ENCODE peak calls at places on chromosomes 4 and X, in five cellular contexts. E is tibial nerve, I is GM23248, T is pancreas, S is colonic mucosa. K is an unnamed sample.

GRCh38 chrX:118865231-118865630 is 41.6 kb downstream of the ZCCHC12 start:
- DNase-seq in E (no peak), I (no peak), T (no peak), S (no peak), K (no peak)

GRCh38 chr4:2449051-2449450 is 19.9 kb upstream of the RNF4 start:
- DNase-seq in E (no peak), I (no peak), T (no peak), S (no peak), K (no peak)

GRCh38 chrX:12974217-12974796 is 603 bp upstream of the TMSB4X start:
- DNase-seq in E (peak), I (peak), T (peak), S (peak), K (peak)

GRCh38 chr4:24642941-24643628 is 58.7 kb upstream of the DHX15 start:
- DNase-seq in E (no peak), I (peak), T (no peak), S (peak), K (no peak)

GRCh38 chr4:52638717-52639116 is 20.4 kb downstream of the USP46 start:
- DNase-seq in E (no peak), I (no peak), T (no peak), S (no peak), K (no peak)

GRCh38 chr4:72207196-72207595 is 175.4 kb downstream of the NPFFR2 start:
- DNase-seq in E (no peak), I (no peak), T (no peak), S (no peak), K (no peak)

GRCh38 chr4:134948110-134948642 is 746.6 kb upstream of the PABPC4L start:
- DNase-seq in E (no peak), I (no peak), T (peak), S (no peak), K (no peak)

GRCh38 chrX:143437439-143437838 is 79.8 kb downstream of the SPANXN3 start:
- DNase-seq in E (no peak), I (no peak), T (no peak), S (no peak), K (no peak)

GRCh38 chr4:99462875-99463464 is 27.8 kb upstream of the ADH7 start:
- DNase-seq in E (peak), I (peak), T (no peak), S (peak), K (peak)

GRCh38 chrX:64850371-64851082 is 125.7 kb downstream of the ZC4H2 start:
- DNase-seq in E (no peak), I (no peak), T (no peak), S (no peak), K (no peak)

DNA sequence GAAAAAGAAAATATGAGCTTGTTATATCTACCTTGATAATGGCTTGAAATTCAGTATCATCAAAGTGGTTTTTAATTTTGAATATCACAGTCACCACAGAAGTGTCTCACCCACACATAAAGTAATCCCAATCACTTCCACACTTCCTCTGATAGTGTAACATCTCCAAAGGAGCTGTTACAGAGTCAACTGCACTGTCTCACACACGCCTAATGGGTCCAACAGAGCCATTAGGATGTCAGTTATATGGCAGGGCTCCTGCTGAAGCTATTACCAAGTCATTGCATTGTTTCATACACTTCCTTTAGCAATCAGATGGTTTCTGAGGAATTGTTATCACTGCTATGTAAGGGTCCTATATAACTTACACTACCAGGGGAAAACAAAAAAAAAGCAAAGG is 432.1 kb upstream of the TEX13C start:
- DNase-seq in E (no peak), I (no peak), T (no peak), S (no peak), K (no peak)
- H3K27ac ChIP-seq in E (no peak), I (no peak), T (no peak), S (no peak), K (no peak)

GRCh38 chr4:36269116-36269515 is 12.3 kb upstream of the DTHD1 start:
- DNase-seq in E (no peak), I (no peak), T (no peak), S (no peak), K (no peak)

GRCh38 chr4:36269533-36269932 is 11.9 kb upstream of the DTHD1 start:
- DNase-seq in E (no peak), I (no peak), T (no peak), S (no peak), K (no peak)

GRCh38 chr4:36273276-36273675 is 8.1 kb upstream of the DTHD1 start:
- DNase-seq in E (no peak), I (peak), T (no peak), S (no peak), K (no peak)

GRCh38 chr4:36264205-36264826 is 17.1 kb upstream of the DTHD1 start:
- DNase-seq in E (no peak), I (no peak), T (no peak), S (no peak), K (no peak)

GRCh38 chr4:36267491-36268254 is 13.7 kb upstream of the DTHD1 start:
- DNase-seq in E (no peak), I (no peak), T (no peak), S (no peak), K (no peak)
- H3K27ac ChIP-seq in E (no peak), I (no peak), T (no peak), S (no peak), K (no peak)

GRCh38 chrX:39988496-39988895 is 109.3 kb downstream of the BCOR start:
- DNase-seq in E (no peak), I (no peak), T (no peak), S (no peak), K (no peak)
- H3K27ac ChIP-seq in E (no peak), I (no peak), T (no peak), S (no peak), K (no peak)

GRCh38 chr4:15416357-15417327 is 11.2 kb upstream of the C1QTNF7 start:
- DNase-seq in E (no peak), I (no peak), T (no peak), S (no peak), K (no peak)

GRCh38 chr4:15413010-15413622 is 14.7 kb upstream of the C1QTNF7 start:
- DNase-seq in E (no peak), I (no peak), T (no peak), S (no peak), K (no peak)

GRCh38 chr4:15410750-15411149 is 17.1 kb upstream of the C1QTNF7 start:
- DNase-seq in E (no peak), I (no peak), T (no peak), S (peak), K (no peak)

GRCh38 chr4:15414601-15415091 is 13.2 kb upstream of the C1QTNF7 start:
- DNase-seq in E (no peak), I (peak), T (no peak), S (no peak), K (no peak)

GRCh38 chr4:15413623-15414019 is 14.2 kb upstream of the C1QTNF7 start:
- DNase-seq in E (no peak), I (no peak), T (no peak), S (no peak), K (no peak)
- H3K27ac ChIP-seq in E (no peak), I (no peak), T (no peak), S (no peak), K (no peak)

GRCh38 chr4:118740869-118741268 is 55.7 kb downstream of the METTL14 start:
- DNase-seq in E (no peak), I (peak), T (no peak), S (no peak), K (no peak)
- H3K27ac ChIP-seq in E (peak), I (peak), T (no peak), S (no peak), K (peak)

GRCh38 chr4:10015140-10015753 is 6.0 kb downstream of the SLC2A9 start:
- DNase-seq in E (peak), I (peak), T (no peak), S (peak), K (peak)
- H3K27ac ChIP-seq in E (no peak), I (no peak), T (no peak), S (no peak), K (no peak)

GRCh38 chr4:1033840-1034551 is 22.6 kb downstream of the FGFRL1 start:
- DNase-seq in E (no peak), I (peak), T (no peak), S (no peak), K (peak)
- H3K27ac ChIP-seq in E (peak), I (peak), T (no peak), S (no peak), K (peak)

DNA sequence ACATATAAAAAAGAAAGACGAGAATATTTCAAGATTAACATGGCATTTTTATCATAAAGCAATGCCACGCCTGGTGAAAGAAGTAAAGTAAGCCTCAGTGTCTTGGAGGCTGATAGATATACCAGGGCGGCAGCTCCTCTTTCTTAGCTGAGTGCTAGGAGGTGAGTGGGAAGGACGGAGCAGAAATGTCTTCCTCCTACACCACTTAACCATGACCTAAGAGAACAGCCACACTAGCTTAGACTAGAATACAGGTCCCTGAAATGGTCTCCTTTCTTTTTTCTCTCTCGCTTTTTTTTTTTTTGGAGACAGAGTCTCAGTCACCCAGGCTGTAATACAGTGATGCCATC is 75.0 kb downstream of the NAF1 start:
- DNase-seq in E (no peak), I (no peak), T (no peak), S (no peak), K (no peak)
- H3K27ac ChIP-seq in E (no peak), I (no peak), T (no peak), S (no peak), K (no peak)